ENCODE peak calls at places on chromosomes 16 and 17, in nine cellular contexts. K is cerebellum; H is RCC 7860; B is neuronal stem cell; P is activated CD8-positive, alpha-beta memory T cell treated with anti-CD3 and anti-CD28 coated beads for 48 hours; O is GM04503; Y is A549; X is psoas muscle; M is skeletal muscle cell. G is an unnamed sample.

GRCh38 chr17:78954684-78955083 is 25.0 kb downstream of the LGALS3BP start:
- DNase-seq in K (no peak), H (no peak), B (no peak), P (no peak), O (no peak), Y (no peak), X (no peak), M (no peak), G (no peak)

GRCh38 chr16:72876221-72876620 is 171.7 kb downstream of the ZFHX3 start:
- DNase-seq in K (no peak), H (peak), B (no peak), P (peak), O (no peak), Y (no peak), X (peak), M (peak), G (peak)

GRCh38 chr17:17151055-17151454 is 55.1 kb downstream of the PLD6 start:
- DNase-seq in K (no peak), H (peak), B (no peak), P (no peak), O (peak), Y (peak), X (no peak), M (peak), G (no peak)

GRCh38 chr17:11319894-11320293 is 78.9 kb downstream of the SHISA6 start:
- DNase-seq in K (no peak), H (no peak), B (no peak), P (no peak), O (no peak), Y (no peak), X (no peak), M (no peak), G (no peak)

GRCh38 chr16:82704369-82704768 is 77.6 kb downstream of the CDH13 start:
- DNase-seq in K (no peak), H (no peak), B (no peak), P (no peak), O (no peak), Y (no peak), X (no peak), M (no peak), G (no peak)

GRCh38 chr16:66416981-66417700 is 10.0 kb upstream of the BEAN1 start:
- DNase-seq in K (no peak), H (peak), B (no peak), P (no peak), O (peak), Y (no peak), X (no peak), M (peak), G (no peak)

GRCh38 chr17:62965149-62965648 is 836 bp upstream of the TANC2 start:
- DNase-seq in K (no peak), H (no peak), B (no peak), P (peak), O (no peak), Y (no peak), X (no peak), M (no peak), G (no peak)

GRCh38 chr16:66324785-66325184 is 41.7 kb upstream of the CDH5 start:
- DNase-seq in K (no peak), H (no peak), B (no peak), P (no peak), O (no peak), Y (peak), X (no peak), M (no peak), G (no peak)

GRCh38 chr17:80782536-80783427 is 208.9 kb upstream of the CHMP6 start:
- DNase-seq in K (no peak), H (peak), B (no peak), P (no peak), O (no peak), Y (peak), X (no peak), M (no peak), G (no peak)